ENCODE peak calls at places on chromosomes 3 and 15, in four cellular contexts. V, M, E and T are unnamed samples.

GRCh38 chr15:62135532-62136134 is 29.5 kb downstream of the C2CD4B start:
- DNase-seq in E (no peak), V (peak; percentile 34), M (no peak), T (peak; percentile 48)

GRCh38 chr15:45551691-45552090 is 29.1 kb upstream of the SLC30A4 start:
- DNase-seq in E (no peak), V (no peak), M (no peak), T (no peak)

GRCh38 chr15:60936186-60936585 is 292.9 kb downstream of the RORA start:
- DNase-seq in M (no peak), V (no peak), E (no peak), T (no peak)

GRCh38 chr15:63514533-63514943 is 10.1 kb downstream of the USP3 start:
- DNase-seq in V (no peak), M (no peak), E (peak; percentile 45), T (peak; percentile 81)

GRCh38 chr3:59839810-59840515 is 790.1 kb upstream of the CFAP20DC start:
- DNase-seq in E (no peak), M (no peak), V (no peak), T (no peak)

GRCh38 chr15:98689431-98689861 is 41.1 kb downstream of the IGF1R start:
- DNase-seq in E (no peak), M (no peak), V (peak; percentile 39), T (peak; percentile 52)

GRCh38 chr3:138833908-138834358 is 795 bp downstream of the PIK3CB start:
- DNase-seq in M (no peak), V (no peak), E (no peak), T (no peak)

GRCh38 chr3:25856902-25857518 is 67.1 kb downstream of the OXSM start:
- DNase-seq in E (peak; percentile 15), V (no peak), M (no peak), T (peak; percentile 68)

GRCh38 chr15:67946701-67947100 is 106.9 kb upstream of the RNU6-1 start:
- DNase-seq in M (no peak), E (no peak), V (no peak), T (no peak)

GRCh38 chr3:42192334-42193200 is 73.4 kb downstream of the CCK start:
- DNase-seq in M (no peak), E (no peak), V (no peak), T (no peak)

GRCh38 chr3:110180733-110181132 is 843.4 kb upstream of the DPPA4 start:
- DNase-seq in V (no peak), M (no peak), E (no peak), T (no peak)

GRCh38 chr15:89349212-89349558 is 14.6 kb upstream of the POLG start:
- DNase-seq in M (no peak), V (peak; percentile 46), E (no peak), T (peak; percentile 28)

GRCh38 chr15:63805993-63806980 is 27.5 kb downstream of the HERC1 start:
- DNase-seq in E (no peak), V (no peak), M (no peak), T (no peak)

GRCh38 chr15:41825145-41825544 is 2.7 kb upstream of the JMJD7 start:
- DNase-seq in V (no peak), M (no peak), E (no peak), T (no peak)

GRCh38 chr3:185308126-185308754 is 54.4 kb upstream of the EHHADH start:
- DNase-seq in V (peak; percentile 74), E (peak; percentile 18), M (peak; percentile 48), T (peak; percentile 84)

GRCh38 chr15:61337541-61337940 is 108.4 kb upstream of the RORA start:
- DNase-seq in E (no peak), M (no peak), V (no peak), T (no peak)

GRCh38 chr3:66199089-66199473 is 21.7 kb upstream of the SLC25A26 start:
- DNase-seq in V (no peak), M (no peak), E (no peak), T (no peak)

GRCh38 chr15:27743078-27743477 is 356.0 kb downstream of the OCA2 start:
- DNase-seq in M (no peak), E (no peak), V (no peak), T (no peak)

GRCh38 chr15:38069001-38069400 is 134.6 kb downstream of the TMCO5A start:
- DNase-seq in M (peak; percentile 11), V (peak; percentile 22), E (no peak), T (peak; percentile 87)

GRCh38 chr3:118863731-118864322 is 170.8 kb downstream of the IGSF11 start:
- DNase-seq in V (no peak), E (no peak), M (no peak), T (no peak)

GRCh38 chr3:153295906-153296305 is 133.9 kb downstream of the RAP2B start:
- DNase-seq in V (no peak), E (peak; percentile 43), M (no peak), T (no peak)

GRCh38 chr15:63551400-63551799 is 45.8 kb upstream of the FBXL22 start:
- DNase-seq in E (peak; percentile 34), M (no peak), V (no peak), T (peak; percentile 47)

GRCh38 chr3:160801386-160802118 is 45.5 kb downstream of the PPM1L start:
- DNase-seq in V (no peak), M (no peak), E (no peak), T (peak; percentile 33)

GRCh38 chr3:177754508-177754921 is 557.2 kb upstream of the TBL1XR1 start:
- DNase-seq in V (no peak), M (no peak), E (no peak), T (no peak)

GRCh38 chr15:69794643-69795461 is 302.9 kb downstream of the TLE3 start:
- DNase-seq in M (no peak), E (no peak), V (peak; percentile 70), T (peak; percentile 62)

GRCh38 chr3:64623125-64623524 is 64.7 kb downstream of the ADAMTS9 start:
- DNase-seq in M (no peak), E (no peak), V (no peak), T (no peak)

GRCh38 chr3:18758047-18758704 is 333.0 kb upstream of the SATB1 start:
- DNase-seq in M (peak; percentile 71), E (no peak), V (peak; percentile 46), T (peak; percentile 99)

GRCh38 chr15:40471778-40472130 is 970 bp downstream of the CHST14 start:
- DNase-seq in E (no peak), V (peak; percentile 88), M (no peak), T (peak; percentile 77)

GRCh38 chr3:71978150-71978721 is 193.3 kb upstream of the PROK2 start:
- DNase-seq in M (no peak), V (no peak), E (no peak), T (no peak)

GRCh38 chr3:193819117-193819978 is 226.3 kb downstream of the OPA1 start:
- DNase-seq in E (no peak), M (no peak), V (no peak), T (no peak)

GRCh38 chr15:96410175-96411055 is 79.9 kb downstream of the NR2F2 start:
- DNase-seq in E (no peak), M (no peak), V (no peak), T (no peak)

GRCh38 chr15:82894971-82895520 is 57.5 kb downstream of the HOMER2 start:
- DNase-seq in E (no peak), M (no peak), V (no peak), T (no peak)

GRCh38 chr3:49028298-49028672 is 913 bp downstream of the IMPDH2 start:
- DNase-seq in M (no peak), E (no peak), V (no peak), T (no peak)

GRCh38 chr3:10983219-10983916 is 9.2 kb upstream of the SLC6A1 start:
- DNase-seq in E (no peak), V (peak; percentile 24), M (no peak), T (peak; percentile 79)

GRCh38 chr3:126107203-126107939 is 23.4 kb upstream of the SLC41A3 start:
- DNase-seq in V (no peak), E (no peak), M (no peak), T (no peak)

GRCh38 chr3:133238015-133238414 is 161.8 kb upstream of the BFSP2 start:
- DNase-seq in E (no peak), V (no peak), M (no peak), T (no peak)

DNA sequence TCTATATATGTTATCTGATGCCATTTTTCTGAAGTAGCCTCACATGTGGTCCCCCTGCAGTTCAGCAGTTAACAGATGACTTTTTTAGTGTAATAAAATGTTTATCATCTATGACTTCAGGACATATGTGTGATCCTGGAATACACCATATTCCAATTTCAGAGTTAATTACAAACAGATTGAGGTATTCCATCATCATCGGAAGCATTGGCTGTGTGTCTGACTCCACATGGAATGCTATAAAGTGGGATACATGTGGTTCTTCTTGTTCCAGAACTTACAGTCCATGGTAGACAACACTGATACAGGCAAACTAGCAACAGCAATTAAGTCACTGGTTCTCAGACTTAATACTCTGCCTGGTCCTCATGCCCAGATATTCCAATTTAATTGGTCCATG is 45.8 kb upstream of the LIMD1 start:
- DNase-seq in V (no peak), E (no peak), M (no peak), T (no peak)
- H3K27me3 ChIP-seq in V (no peaks in the 10 kb centered on the region), E (no peaks in the 10 kb centered on the region), M (no peaks in the 10 kb centered on the region), T (no peaks in the 10 kb centered on the region)

GRCh38 chr15:74291101-74292071 is 55.3 kb downstream of the CCDC33 start:
- DNase-seq in M (no peak), V (peak; percentile 74), E (peak; percentile 21), T (peak; percentile 67)
- H3K27me3 ChIP-seq in M (no peaks in the 10 kb centered on the region), V (peaks cover 36% of the 10 kb centered on the region), E (peaks cover 23% of the 10 kb centered on the region), T (peaks cover 17% of the 10 kb centered on the region)

GRCh38 chr15:99921086-99921485 is 187.8 kb upstream of the LYSMD4 start:
- DNase-seq in E (no peak), M (no peak), V (no peak), T (no peak)
- H3K27me3 ChIP-seq in E (peaks cover 5% of the 10 kb centered on the region), M (peaks cover 6% of the 10 kb centered on the region), V (peaks cover 72% of the 10 kb centered on the region), T (peaks cover 46% of the 10 kb centered on the region)

GRCh38 chr3:170368921-170369320 is 11.4 kb downstream of the SKIL start:
- DNase-seq in M (no peak), E (no peak), V (no peak), T (peak; percentile 30)
- H3K27me3 ChIP-seq in M (no peaks in the 10 kb centered on the region), E (no peaks in the 10 kb centered on the region), V (no peaks in the 10 kb centered on the region), T (no peaks in the 10 kb centered on the region)